ENCODE peak calls at places on chromosomes 6 and 20, in six cellular contexts. One of them, this sample, is unnamed.

GRCh38 chr6:132552372-132552771 is at the start of gene TAAR8:
- DNase-seq in skeletal muscle cell: no peak
- DNase-seq in DND-41: no peak
- DNase-seq in BJ: no peak
- DNase-seq in astrocyte of the spinal cord: no peak
- DNase-seq in uterus: no peak
- DNase-seq in this sample: no peak

GRCh38 chr6:108587258-108588059 is 26.7 kb downstream of the FOXO3 start:
- DNase-seq in uterus: peak; percentile 67
- DNase-seq in astrocyte of the spinal cord: peak; percentile 80
- DNase-seq in BJ: no peak
- DNase-seq in skeletal muscle cell: peak; percentile 68
- DNase-seq in DND-41: no peak
- DNase-seq in this sample: no peak

GRCh38 chr6:110529355-110529754 is 52.9 kb upstream of the SLC22A16 start:
- DNase-seq in astrocyte of the spinal cord: peak; percentile 80
- DNase-seq in uterus: no peak
- DNase-seq in DND-41: no peak
- DNase-seq in BJ: no peak
- DNase-seq in skeletal muscle cell: peak; percentile 72
- DNase-seq in this sample: no peak

GRCh38 chr6:113350521-113350920 is 506.6 kb upstream of the MARCKS start:
- DNase-seq in BJ: no peak
- DNase-seq in skeletal muscle cell: no peak
- DNase-seq in uterus: no peak
- DNase-seq in DND-41: no peak
- DNase-seq in astrocyte of the spinal cord: no peak
- DNase-seq in this sample: no peak

GRCh38 chr6:163806761-163807499 is 392.4 kb downstream of the QKI start:
- DNase-seq in BJ: no peak
- DNase-seq in skeletal muscle cell: no peak
- DNase-seq in DND-41: no peak
- DNase-seq in astrocyte of the spinal cord: no peak
- DNase-seq in uterus: no peak
- DNase-seq in this sample: no peak

GRCh38 chr6:158020272-158020711 is 38.6 kb downstream of the SYNJ2 start:
- DNase-seq in astrocyte of the spinal cord: no peak
- DNase-seq in uterus: no peak
- DNase-seq in DND-41: no peak
- DNase-seq in BJ: no peak
- DNase-seq in skeletal muscle cell: no peak
- DNase-seq in this sample: no peak

GRCh38 chr6:83215131-83216047 is 22.2 kb downstream of the RWDD2A start:
- DNase-seq in BJ: no peak
- DNase-seq in DND-41: peak; percentile 62
- DNase-seq in uterus: peak; percentile 59
- DNase-seq in skeletal muscle cell: peak; percentile 50
- DNase-seq in astrocyte of the spinal cord: peak; percentile 74
- DNase-seq in this sample: peak; percentile 55

GRCh38 chr20:45445805-45446562 is 23.6 kb upstream of the WFDC2 start:
- DNase-seq in BJ: no peak
- DNase-seq in DND-41: peak; percentile 42
- DNase-seq in skeletal muscle cell: no peak
- DNase-seq in uterus: no peak
- DNase-seq in astrocyte of the spinal cord: no peak
- DNase-seq in this sample: no peak

GRCh38 chr6:78611886-78612480 is 255.4 kb upstream of the IRAK1BP1 start:
- DNase-seq in uterus: no peak
- DNase-seq in astrocyte of the spinal cord: peak; percentile 25
- DNase-seq in DND-41: no peak
- DNase-seq in BJ: no peak
- DNase-seq in skeletal muscle cell: no peak
- DNase-seq in this sample: peak; percentile 16

GRCh38 chr20:20666359-20666758 is 46.1 kb downstream of the RALGAPA2 start:
- DNase-seq in BJ: no peak
- DNase-seq in uterus: no peak
- DNase-seq in astrocyte of the spinal cord: no peak
- DNase-seq in DND-41: no peak
- DNase-seq in skeletal muscle cell: no peak
- DNase-seq in this sample: no peak

GRCh38 chr6:5522147-5522546 is 260.8 kb downstream of the FARS2 start:
- DNase-seq in skeletal muscle cell: no peak
- DNase-seq in BJ: no peak
- DNase-seq in uterus: no peak
- DNase-seq in astrocyte of the spinal cord: no peak
- DNase-seq in DND-41: peak; percentile 30
- DNase-seq in this sample: no peak

GRCh38 chr6:125101656-125102055 is 51.9 kb upstream of the TPD52L1 start:
- DNase-seq in skeletal muscle cell: no peak
- DNase-seq in astrocyte of the spinal cord: no peak
- DNase-seq in uterus: no peak
- DNase-seq in BJ: no peak
- DNase-seq in DND-41: no peak
- DNase-seq in this sample: no peak

GRCh38 chr20:37727957-37728634 is 34.3 kb downstream of the CTNNBL1 start:
- DNase-seq in astrocyte of the spinal cord: no peak
- DNase-seq in DND-41: no peak
- DNase-seq in uterus: no peak
- DNase-seq in skeletal muscle cell: no peak
- DNase-seq in BJ: no peak
- DNase-seq in this sample: no peak

GRCh38 chr20:62307226-62308101 is 4.7 kb downstream of the ADRM1 start:
- DNase-seq in uterus: no peak
- DNase-seq in astrocyte of the spinal cord: no peak
- DNase-seq in skeletal muscle cell: no peak
- DNase-seq in BJ: no peak
- DNase-seq in DND-41: no peak
- DNase-seq in this sample: no peak

GRCh38 chr6:32973934-32974333 is 5.5 kb downstream of the BRD2 start:
- DNase-seq in astrocyte of the spinal cord: peak; percentile 64
- DNase-seq in BJ: no peak
- DNase-seq in DND-41: peak; percentile 47
- DNase-seq in skeletal muscle cell: no peak
- DNase-seq in uterus: no peak
- DNase-seq in this sample: no peak

GRCh38 chr6:81683928-81684327 is 68.6 kb downstream of the TENT5A start:
- DNase-seq in skeletal muscle cell: peak; percentile 11
- DNase-seq in uterus: no peak
- DNase-seq in DND-41: no peak
- DNase-seq in BJ: no peak
- DNase-seq in astrocyte of the spinal cord: peak; percentile 37
- DNase-seq in this sample: no peak

GRCh38 chr6:1110935-1111334 is 201.0 kb upstream of the FOXQ1 start:
- DNase-seq in DND-41: no peak
- DNase-seq in skeletal muscle cell: no peak
- DNase-seq in astrocyte of the spinal cord: no peak
- DNase-seq in BJ: no peak
- DNase-seq in uterus: no peak
- DNase-seq in this sample: no peak

GRCh38 chr6:150189176-150189575 is 46.3 kb downstream of the PPP1R14C start:
- DNase-seq in astrocyte of the spinal cord: no peak
- DNase-seq in DND-41: no peak
- DNase-seq in BJ: no peak
- DNase-seq in uterus: no peak
- DNase-seq in skeletal muscle cell: no peak
- DNase-seq in this sample: no peak

GRCh38 chr20:5150226-5151076 is 23.6 kb downstream of the CDS2 start:
- DNase-seq in uterus: no peak
- DNase-seq in astrocyte of the spinal cord: peak; percentile 55
- DNase-seq in skeletal muscle cell: no peak
- DNase-seq in BJ: no peak
- DNase-seq in DND-41: no peak
- DNase-seq in this sample: no peak

GRCh38 chr6:106773482-106773881 is 144.1 kb downstream of the QRSL1 start:
- DNase-seq in uterus: no peak
- DNase-seq in skeletal muscle cell: no peak
- DNase-seq in BJ: no peak
- DNase-seq in astrocyte of the spinal cord: no peak
- DNase-seq in DND-41: no peak
- DNase-seq in this sample: no peak

GRCh38 chr20:17525650-17526049 is 5.5 kb downstream of the BFSP1 start:
- DNase-seq in BJ: no peak
- DNase-seq in skeletal muscle cell: no peak
- DNase-seq in DND-41: no peak
- DNase-seq in uterus: no peak
- DNase-seq in astrocyte of the spinal cord: no peak
- DNase-seq in this sample: peak; percentile 42

DNA sequence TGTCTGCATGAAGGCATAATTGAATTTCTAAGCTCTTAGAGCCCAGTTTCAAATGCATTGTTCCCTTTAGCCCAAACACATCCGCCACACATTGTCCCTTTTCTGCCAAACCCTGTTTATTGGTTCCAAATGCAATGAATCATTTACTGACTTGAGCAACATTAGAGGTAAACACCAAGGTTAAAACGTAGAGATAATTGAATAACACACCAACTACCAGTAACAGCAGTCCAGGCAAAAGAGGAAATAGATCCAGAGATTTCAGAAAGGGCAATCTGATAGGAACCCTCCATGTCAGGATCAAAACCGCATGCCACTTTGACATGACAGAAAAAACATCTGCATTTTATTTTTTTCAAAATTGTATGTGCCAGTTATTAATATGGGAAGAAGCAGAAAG is 114.8 kb downstream of the PKHD1 start:
- DNase-seq in uterus: no peak
- DNase-seq in DND-41: no peak
- DNase-seq in skeletal muscle cell: no peak
- DNase-seq in astrocyte of the spinal cord: no peak
- DNase-seq in BJ: no peak
- DNase-seq in this sample: no peak
- H3K4me3 ChIP-seq in uterus: no peak overlapping the region
- H3K4me3 ChIP-seq in DND-41: no peak overlapping the region
- H3K4me3 ChIP-seq in skeletal muscle cell: no peak overlapping the region
- H3K4me3 ChIP-seq in astrocyte of the spinal cord: no peak overlapping the region
- H3K4me3 ChIP-seq in BJ: no peak overlapping the region
- H3K4me3 ChIP-seq in this sample: no peak overlapping the region

GRCh38 chr6:116575227-116575626 is 3.9 kb downstream of the RWDD1 start:
- DNase-seq in skeletal muscle cell: no peak
- DNase-seq in BJ: no peak
- DNase-seq in uterus: no peak
- DNase-seq in astrocyte of the spinal cord: no peak
- DNase-seq in DND-41: no peak
- DNase-seq in this sample: no peak
- H3K4me3 ChIP-seq in skeletal muscle cell: no peak overlapping the region
- H3K4me3 ChIP-seq in BJ: no peak overlapping the region
- H3K4me3 ChIP-seq in uterus: no peak overlapping the region
- H3K4me3 ChIP-seq in astrocyte of the spinal cord: no peak overlapping the region
- H3K4me3 ChIP-seq in DND-41: no peak overlapping the region
- H3K4me3 ChIP-seq in this sample: no peak overlapping the region

DNA sequence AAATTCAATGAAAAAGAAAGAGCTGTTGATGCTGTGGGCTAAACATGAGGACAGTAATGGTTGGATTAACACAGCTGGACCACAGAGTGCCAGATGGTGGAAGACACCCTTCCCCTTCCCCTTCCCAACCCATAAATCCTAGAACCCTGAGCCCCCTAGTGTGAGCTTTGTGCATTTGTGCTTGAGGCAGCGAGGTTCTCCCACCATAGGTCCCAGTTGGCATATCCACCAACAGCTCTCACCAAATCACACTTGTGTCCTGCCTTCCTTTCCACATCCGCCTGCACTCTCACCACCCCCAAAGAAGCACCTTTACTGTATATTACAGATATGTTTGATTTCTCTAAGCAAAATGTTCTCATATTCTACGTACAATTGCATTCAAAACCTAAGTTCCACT is 32.8 kb upstream of the HBS1L start:
- DNase-seq in DND-41: peak; percentile 87
- DNase-seq in uterus: no peak
- DNase-seq in skeletal muscle cell: no peak
- DNase-seq in astrocyte of the spinal cord: no peak
- DNase-seq in BJ: no peak
- DNase-seq in this sample: peak; percentile 96
- H3K4me3 ChIP-seq in DND-41: no peak overlapping the region
- H3K4me3 ChIP-seq in uterus: no peak overlapping the region
- H3K4me3 ChIP-seq in skeletal muscle cell: no peak overlapping the region
- H3K4me3 ChIP-seq in astrocyte of the spinal cord: no peak overlapping the region
- H3K4me3 ChIP-seq in BJ: no peak overlapping the region
- H3K4me3 ChIP-seq in this sample: peak overlapping the region; percentile 48

DNA sequence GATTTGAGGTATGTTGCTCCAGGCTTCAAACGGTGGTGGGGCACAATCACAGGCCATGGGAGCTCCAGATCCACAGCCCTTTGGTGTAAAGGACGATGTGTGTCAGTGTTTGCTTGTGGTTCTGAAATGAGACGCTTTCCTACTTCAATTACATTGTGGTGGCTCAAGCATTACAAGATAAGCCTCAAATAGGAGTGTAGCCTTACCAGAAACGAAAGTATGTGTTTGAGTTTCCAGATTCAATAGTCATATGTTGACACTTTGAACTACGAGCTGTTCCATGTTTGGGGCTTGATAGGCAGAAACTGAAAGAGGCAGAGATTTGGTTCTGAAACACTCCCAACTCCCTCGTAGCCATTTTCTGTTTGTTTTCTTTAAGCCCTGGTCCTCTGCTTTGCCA is 187.1 kb downstream of the MYLK4 start:
- DNase-seq in uterus: no peak
- DNase-seq in BJ: no peak
- DNase-seq in astrocyte of the spinal cord: no peak
- DNase-seq in skeletal muscle cell: no peak
- DNase-seq in DND-41: no peak
- DNase-seq in this sample: peak; percentile 80
- H3K4me3 ChIP-seq in uterus: no peak overlapping the region
- H3K4me3 ChIP-seq in BJ: no peak overlapping the region
- H3K4me3 ChIP-seq in astrocyte of the spinal cord: no peak overlapping the region
- H3K4me3 ChIP-seq in skeletal muscle cell: no peak overlapping the region
- H3K4me3 ChIP-seq in DND-41: no peak overlapping the region
- H3K4me3 ChIP-seq in this sample: no peak overlapping the region

GRCh38 chr6:161031721-161032495 is 40.3 kb downstream of the MAP3K4 start:
- DNase-seq in uterus: no peak
- DNase-seq in DND-41: no peak
- DNase-seq in skeletal muscle cell: no peak
- DNase-seq in astrocyte of the spinal cord: peak; percentile 65
- DNase-seq in BJ: peak; percentile 9
- DNase-seq in this sample: no peak
- H3K4me3 ChIP-seq in uterus: no peak overlapping the region
- H3K4me3 ChIP-seq in DND-41: no peak overlapping the region
- H3K4me3 ChIP-seq in skeletal muscle cell: no peak overlapping the region
- H3K4me3 ChIP-seq in astrocyte of the spinal cord: no peak overlapping the region
- H3K4me3 ChIP-seq in BJ: no peak overlapping the region
- H3K4me3 ChIP-seq in this sample: no peak overlapping the region